ENCODE peak calls at places on chromosomes 6 and 20, in five cellular contexts. V is gastrocnemius medialis, I is GM06990, U is iPS DF 6.9, D is Panc1. A is an unnamed sample.

GRCh38 chr20:24575811-24576210 is 106.4 kb downstream of the SYNDIG1 start:
- DNase-seq in U (no peak), I (no peak), V (no peak), D (no peak), A (no peak)

GRCh38 chr20:49385471-49385870 is 97.0 kb downstream of the KCNB1 start:
- DNase-seq in D (no peak), I (no peak), U (no peak), V (peak; percentile 47), A (peak; percentile 49)

GRCh38 chr20:36878913-36879312 is 3.0 kb downstream of the TLDC2 start:
- DNase-seq in U (no peak), I (no peak), D (no peak), V (no peak), A (no peak)

GRCh38 chr6:127690092-127690491 is 113.1 kb downstream of the C6orf58 start:
- DNase-seq in U (no peak), D (no peak), V (no peak), I (no peak), A (no peak)

GRCh38 chr6:170237999-170238740 is 52.7 kb downstream of the DLL1 start:
- DNase-seq in D (no peak), U (no peak), I (no peak), V (no peak), A (no peak)

GRCh38 chr6:138891255-138891986 is 95.5 kb downstream of the ECT2L start:
- DNase-seq in V (no peak), D (no peak), U (no peak), I (no peak), A (no peak)

GRCh38 chr6:12232339-12232738 is 57.8 kb upstream of the EDN1 start:
- DNase-seq in I (peak; percentile 35), D (no peak), U (no peak), V (no peak), A (no peak)

GRCh38 chr20:14790771-14791517 is 453.5 kb upstream of the FLRT3 start:
- DNase-seq in U (no peak), D (no peak), V (no peak), I (no peak), A (no peak)

GRCh38 chr20:54214566-54214965 is 6.7 kb downstream of the PFDN4 start:
- DNase-seq in D (no peak), V (peak; percentile 62), U (no peak), I (no peak), A (no peak)

GRCh38 chr6:131635384-131636340 is 1.4 kb upstream of the ENPP3 start:
- DNase-seq in D (no peak), I (peak; percentile 3), V (no peak), U (no peak), A (no peak)

GRCh38 chr6:110214338-110214737 is 34.1 kb downstream of the CDC40 start:
- DNase-seq in U (no peak), I (no peak), V (no peak), D (no peak), A (no peak)

GRCh38 chr6:132065556-132065955 is 114.4 kb upstream of the CCN2 start:
- DNase-seq in I (no peak), U (no peak), D (no peak), V (no peak), A (no peak)

DNA sequence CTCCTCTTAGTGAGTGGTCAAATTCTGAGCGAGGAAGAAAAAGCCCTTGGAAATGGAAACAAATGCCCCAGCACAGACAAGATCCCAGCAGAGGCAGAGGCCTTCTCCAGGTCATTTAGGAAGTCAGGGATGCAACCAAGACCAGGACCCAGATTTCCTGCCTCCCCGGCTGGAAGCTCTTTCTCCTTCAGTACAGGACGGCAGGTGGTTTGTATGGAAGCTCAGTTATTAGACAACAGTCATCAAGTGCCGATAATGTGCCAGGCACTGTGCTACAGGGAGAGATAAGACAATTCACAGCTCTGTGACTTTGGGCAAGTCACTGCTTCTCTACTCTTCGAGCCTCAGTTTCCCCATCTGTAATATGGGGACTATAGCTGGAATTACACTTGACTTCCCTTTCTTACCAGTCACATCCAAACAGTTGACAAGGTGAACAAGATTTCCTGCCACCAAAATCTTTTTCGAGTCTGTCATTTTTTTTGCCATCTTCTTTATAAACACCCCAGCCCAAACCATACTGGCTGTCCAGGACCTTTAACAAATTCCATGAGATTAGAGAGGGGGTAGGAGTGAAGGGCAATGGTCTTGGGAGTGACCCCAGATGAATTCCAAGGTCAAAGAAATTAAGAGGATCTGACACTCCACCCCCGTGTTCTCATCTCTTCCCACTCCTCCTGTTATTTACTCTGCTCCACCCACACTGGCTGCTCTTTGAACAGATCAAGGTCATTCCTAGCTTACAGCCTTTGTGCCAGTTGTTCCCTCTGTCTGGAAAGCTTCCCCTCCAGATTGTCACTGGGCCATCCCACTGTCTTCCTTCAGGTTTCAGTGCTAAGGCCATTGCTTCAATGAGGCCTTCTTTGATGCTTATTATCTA is 6.0 kb downstream of the MMP9 start:
- DNase-seq in U (no peak), V (no peak), D (no peak), I (no peak), A (no peak)
- H3K27me3 ChIP-seq in U (no peaks in the 10 kb centered on the region), V (peaks cover 76% of the 10 kb centered on the region), D (peaks cover 2% of the 10 kb centered on the region), I (no peaks in the 10 kb centered on the region), A (peaks cover 28% of the 10 kb centered on the region)

DNA sequence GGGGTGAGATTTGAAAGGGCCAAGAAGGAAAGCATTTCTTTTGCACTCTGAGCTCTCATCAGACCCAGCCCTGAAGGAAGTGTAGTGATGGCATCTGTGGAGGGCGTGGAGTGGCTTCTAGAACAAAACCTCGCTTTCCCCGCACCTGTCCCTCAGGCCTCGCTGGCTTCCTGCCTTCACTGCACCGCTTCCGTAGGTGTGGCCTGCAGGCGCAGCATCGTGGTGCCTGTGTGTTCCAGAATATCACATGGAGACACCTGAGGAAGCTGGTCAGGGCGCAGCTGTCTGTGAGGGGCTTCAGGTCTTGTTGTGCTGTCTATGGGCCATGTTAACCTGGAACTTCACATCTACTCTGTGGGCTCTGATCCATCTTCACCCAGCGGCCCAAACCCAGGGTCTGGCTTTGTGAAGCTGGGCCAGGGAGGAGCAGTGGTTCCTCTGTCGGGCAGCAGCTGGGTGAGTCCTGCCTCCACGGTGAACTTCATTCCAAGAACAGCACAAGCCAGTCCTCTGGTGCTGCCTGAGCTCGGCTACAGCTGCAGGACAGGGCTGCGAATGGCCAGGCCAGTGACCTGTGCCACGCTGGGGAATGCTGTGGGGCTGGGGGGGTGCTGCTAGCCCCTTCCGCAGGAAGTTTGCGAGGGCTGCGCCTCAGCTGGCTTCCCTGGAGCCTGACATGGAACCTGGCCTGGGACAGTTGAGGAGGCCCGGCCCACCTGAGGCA is 40.9 kb downstream of the DSTN start:
- DNase-seq in V (no peak), U (no peak), D (no peak), I (no peak), A (no peak)
- H3K36me3 ChIP-seq in V (no peaks in the 10 kb centered on the region), U (peaks cover 8% of the 10 kb centered on the region), D (peaks cover 18% of the 10 kb centered on the region), I (peaks cover 3% of the 10 kb centered on the region), A (peaks cover 15% of the 10 kb centered on the region)

GRCh38 chr20:41668057-41668749 is 50.0 kb upstream of the CHD6 start:
- DNase-seq in D (no peak), U (no peak), I (no peak), V (no peak), A (no peak)

GRCh38 chr20:41671143-41671542 is 53.0 kb upstream of the CHD6 start:
- DNase-seq in U (no peak), D (no peak), I (no peak), V (no peak), A (no peak)

GRCh38 chr20:41669708-41670263 is 51.6 kb upstream of the CHD6 start:
- DNase-seq in D (no peak), U (no peak), V (no peak), I (no peak), A (no peak)

GRCh38 chr20:41672282-41672681 is 54.1 kb upstream of the CHD6 start:
- DNase-seq in I (no peak), D (no peak), V (no peak), U (no peak), A (no peak)

GRCh38 chr20:41670631-41671030 is 52.5 kb upstream of the CHD6 start:
- DNase-seq in U (no peak), D (no peak), I (no peak), V (no peak), A (no peak)
- H3K27me3 ChIP-seq in U (no peaks in the 10 kb centered on the region), D (peaks cover 6% of the 10 kb centered on the region), I (no peaks in the 10 kb centered on the region), V (no peaks in the 10 kb centered on the region), A (no peaks in the 10 kb centered on the region)

GRCh38 chr20:21004386-21005076 is 101.6 kb downstream of the LINC00237 start:
- DNase-seq in V (no peak), D (no peak), U (no peak), I (no peak), A (no peak)

GRCh38 chr20:21003902-21004301 is 102.3 kb downstream of the LINC00237 start:
- DNase-seq in U (no peak), V (no peak), D (no peak), I (no peak), A (no peak)

GRCh38 chr20:21006611-21007010 is 99.5 kb downstream of the LINC00237 start:
- DNase-seq in U (no peak), I (no peak), V (no peak), D (no peak), A (no peak)

GRCh38 chr20:21002486-21002885 is 103.7 kb downstream of the LINC00237 start:
- DNase-seq in U (no peak), V (no peak), D (no peak), I (no peak), A (no peak)
- H3K36me3 ChIP-seq in U (no peaks in the 10 kb centered on the region), V (no peaks in the 10 kb centered on the region), D (no peaks in the 10 kb centered on the region), I (no peaks in the 10 kb centered on the region), A (no peaks in the 10 kb centered on the region)

GRCh38 chr6:155770856-155771255 is 315.2 kb upstream of the NOX3 start:
- DNase-seq in I (no peak), U (no peak), D (no peak), V (no peak), A (no peak)
- H3K27me3 ChIP-seq in I (no peaks in the 10 kb centered on the region), U (no peaks in the 10 kb centered on the region), D (no peaks in the 10 kb centered on the region), V (no peaks in the 10 kb centered on the region), A (no peaks in the 10 kb centered on the region)

DNA sequence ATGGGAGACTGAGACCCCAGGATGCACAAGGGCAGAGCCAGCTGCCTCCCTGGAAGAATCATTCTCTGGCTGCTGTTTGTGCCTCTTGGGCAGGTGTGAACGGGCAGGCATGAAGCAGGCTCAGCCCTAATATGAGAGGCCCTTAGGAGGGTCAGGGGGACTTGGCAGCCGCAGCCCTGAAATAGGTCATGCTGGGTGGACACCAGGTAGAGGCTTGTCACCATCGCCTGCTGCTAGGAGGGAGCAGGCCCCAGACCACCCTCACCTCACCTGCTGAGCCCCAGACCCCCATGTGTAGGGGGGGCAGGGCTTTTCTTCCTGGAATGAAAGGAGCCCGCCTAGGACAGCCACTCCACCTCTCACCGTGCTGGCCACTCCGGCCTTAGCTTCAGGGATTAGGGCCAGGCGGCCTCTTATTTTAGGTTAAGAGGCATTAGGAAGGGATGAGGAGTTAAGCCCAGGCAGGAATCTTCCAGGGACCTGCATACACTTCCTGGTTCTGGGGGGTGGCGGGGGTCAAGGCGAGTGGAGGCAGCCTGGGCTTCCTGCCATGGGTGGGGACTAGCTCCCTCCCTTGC is 92.4 kb downstream of the ASXL1 start:
- DNase-seq in I (no peak), D (no peak), V (no peak), U (no peak), A (no peak)
- H3K36me3 ChIP-seq in I (peaks cover 5% of the 10 kb centered on the region), D (no peaks in the 10 kb centered on the region), V (peaks cover 7% of the 10 kb centered on the region), U (peaks cover 28% of the 10 kb centered on the region), A (peaks cover 21% of the 10 kb centered on the region)

A was measured in HAP-1.